ENCODE peak calls at places on chromosome 2, in four cellular contexts. R is A549, O is RWPE2, J is aorta. P is an unnamed sample. For H3K4me1, the result is how much of the 10 kb centered on the place peaks cover.

GRCh38 chr2:75561566-75562512 is 1.1 kb upstream of the EVA1A start:
- DNase-seq in R (no peak), O (no peak), J (no peak), P (peak)

GRCh38 chr2:100135415-100135814 is 7.0 kb downstream of the AFF3 start:
- DNase-seq in R (no peak), O (no peak), J (no peak), P (no peak)

GRCh38 chr2:128313076-128313836 is 5.4 kb downstream of the HS6ST1 start:
- DNase-seq in R (peak), O (peak), J (no peak), P (peak)

GRCh38 chr2:72148975-72149555 is 1.4 kb upstream of the CYP26B1 start:
- DNase-seq in R (no peak), O (no peak), J (peak), P (peak)

GRCh38 chr2:119177838-119178190 is 19.3 kb upstream of the C1QL2 start:
- DNase-seq in R (no peak), O (no peak), J (no peak), P (no peak)

GRCh38 chr2:203814661-203815540 is 52.7 kb upstream of the CTLA4 start:
- DNase-seq in R (peak), O (no peak), J (peak), P (peak)

GRCh38 chr2:206353685-206354084 is 79.2 kb downstream of the ZDBF2 start:
- DNase-seq in R (no peak), O (no peak), J (no peak), P (no peak)

GRCh38 chr2:159882069-159882468 is 84.1 kb upstream of the CD302 start:
- DNase-seq in R (no peak), O (no peak), J (no peak), P (no peak)

GRCh38 chr2:191152841-191153240 is 2.0 kb upstream of the STAT4 start:
- DNase-seq in R (no peak), O (no peak), J (no peak), P (peak)

GRCh38 chr2:10787176-10787968 is 25.2 kb downstream of the PDIA6 start:
- DNase-seq in R (no peak), O (no peak), J (no peak), P (no peak)

GRCh38 chr2:20576598-20577115 is 74.2 kb downstream of the HS1BP3 start:
- DNase-seq in R (no peak), O (no peak), J (no peak), P (no peak)

GRCh38 chr2:656676-657075 is 20.5 kb downstream of the TMEM18 start:
- DNase-seq in R (no peak), O (no peak), J (no peak), P (no peak)

DNA sequence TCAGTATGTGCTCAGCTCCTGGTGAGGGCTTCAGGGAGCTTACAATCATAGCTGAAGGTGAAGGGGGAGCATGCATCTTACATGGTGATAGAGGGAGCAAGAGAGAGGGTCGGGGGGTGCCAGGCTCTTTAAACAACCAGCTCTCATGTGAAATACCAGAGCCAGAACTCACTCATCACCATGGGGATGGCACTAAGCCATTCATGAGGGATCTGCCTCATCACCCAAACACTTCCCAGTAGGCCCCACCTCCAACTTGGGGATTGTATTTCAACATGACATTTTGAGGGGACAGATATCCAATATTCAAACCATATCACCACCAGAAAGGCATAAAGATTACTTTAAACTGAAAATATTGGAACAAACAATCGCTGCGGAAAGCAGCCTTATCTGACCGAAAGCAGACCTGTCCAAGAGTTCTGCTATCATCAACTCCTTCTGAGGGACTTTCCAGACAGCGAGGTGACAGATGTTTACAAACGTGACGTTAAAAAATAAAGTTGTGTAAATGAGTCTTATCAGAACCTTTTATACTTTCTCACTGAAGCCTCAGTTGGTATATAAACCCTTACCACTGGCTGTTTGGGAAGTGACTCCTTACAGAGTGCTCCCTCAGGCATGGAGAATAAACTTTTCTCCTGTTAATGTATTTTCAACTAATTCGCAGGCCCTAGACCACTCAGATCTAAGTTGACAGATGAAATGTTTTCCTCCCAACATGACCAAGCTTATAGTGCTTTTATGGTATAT is 35.5 kb upstream of the PTH2R start:
- DNase-seq in R (no peak), O (no peak), J (no peak), P (no peak)
- H3K4me1 ChIP-seq in R (under half), O (under half), J (under half), P (under half)

DNA sequence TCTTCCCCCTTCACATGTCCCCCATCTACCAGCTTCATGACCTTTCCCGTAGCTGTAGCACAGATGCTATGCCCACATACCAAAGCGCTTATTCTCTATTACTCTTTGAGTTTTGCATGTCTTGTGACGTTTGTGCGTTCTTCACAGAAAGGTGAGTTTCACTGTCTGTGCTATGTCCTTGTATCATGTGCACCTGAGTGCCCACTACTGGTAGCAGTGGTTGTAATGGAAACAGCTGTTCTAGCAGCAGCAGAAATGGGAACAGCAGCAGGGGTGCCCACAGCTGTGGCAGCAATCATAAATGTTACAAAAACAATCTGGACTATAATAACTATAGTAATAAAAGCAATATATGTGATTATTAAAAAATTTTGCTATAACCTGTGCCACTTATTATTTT is 127.1 kb downstream of the STK39 start:
- DNase-seq in R (no peak), O (no peak), J (no peak), P (no peak)
- H3K4me1 ChIP-seq in R (under half), O (under half), J (under half), P (under half)

GRCh38 chr2:221468288-221468687 is 103.8 kb downstream of the EPHA4 start:
- DNase-seq in R (no peak), O (no peak), J (no peak), P (no peak)

GRCh38 chr2:221465776-221466175 is 106.3 kb downstream of the EPHA4 start:
- DNase-seq in R (no peak), O (no peak), J (peak), P (no peak)

GRCh38 chr2:221461911-221462310 is 110.2 kb downstream of the EPHA4 start:
- DNase-seq in R (no peak), O (no peak), J (no peak), P (peak)

GRCh38 chr2:221463235-221463896 is 108.7 kb downstream of the EPHA4 start:
- DNase-seq in R (no peak), O (no peak), J (no peak), P (no peak)

GRCh38 chr2:221467610-221468009 is 104.5 kb downstream of the EPHA4 start:
- DNase-seq in R (no peak), O (no peak), J (no peak), P (peak)
- H3K4me1 ChIP-seq in R (under half), O (under half), J (under half), P (under half)

DNA sequence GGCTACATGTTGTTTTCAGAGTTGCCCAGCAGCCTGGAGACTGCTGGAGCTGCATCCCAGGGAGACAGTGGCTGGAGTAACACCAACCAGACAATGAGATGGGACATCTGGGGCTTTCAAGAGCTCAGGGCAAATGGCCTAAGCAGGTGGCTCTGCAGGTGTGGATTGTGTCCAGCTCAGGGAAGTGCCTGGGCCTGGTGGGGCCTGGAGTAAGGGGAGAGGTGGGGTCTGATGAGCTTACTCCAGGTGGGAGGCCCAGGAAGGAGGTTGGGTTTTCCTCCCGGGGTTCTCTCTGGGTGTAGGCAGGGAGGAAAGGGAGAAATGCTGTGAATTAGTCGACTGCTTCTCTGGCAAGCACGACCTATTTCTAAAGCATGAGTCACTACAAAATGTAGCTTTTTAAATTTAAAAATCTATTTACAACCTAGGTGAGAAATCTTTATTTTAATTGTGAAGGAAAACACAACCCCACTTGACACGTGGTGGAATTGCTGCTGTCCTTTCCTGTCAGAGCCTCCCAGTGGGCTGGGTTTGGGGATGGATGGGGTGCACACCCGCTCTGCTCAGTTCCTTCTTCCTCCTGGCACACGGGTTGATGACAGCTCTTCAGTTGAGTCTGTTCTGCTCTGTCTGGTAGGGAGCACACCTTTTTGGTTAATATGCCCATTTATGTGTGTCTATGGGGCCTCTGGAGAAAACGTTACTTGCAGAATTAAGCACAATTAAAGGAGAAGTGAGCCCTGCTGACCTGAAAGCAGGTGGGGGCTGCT is 81.6 kb downstream of the SH3RF3 start:
- DNase-seq in R (no peak), O (no peak), J (no peak), P (peak)
- H3K4me1 ChIP-seq in R (under half), O (under half), J (under half), P (under half)

DNA sequence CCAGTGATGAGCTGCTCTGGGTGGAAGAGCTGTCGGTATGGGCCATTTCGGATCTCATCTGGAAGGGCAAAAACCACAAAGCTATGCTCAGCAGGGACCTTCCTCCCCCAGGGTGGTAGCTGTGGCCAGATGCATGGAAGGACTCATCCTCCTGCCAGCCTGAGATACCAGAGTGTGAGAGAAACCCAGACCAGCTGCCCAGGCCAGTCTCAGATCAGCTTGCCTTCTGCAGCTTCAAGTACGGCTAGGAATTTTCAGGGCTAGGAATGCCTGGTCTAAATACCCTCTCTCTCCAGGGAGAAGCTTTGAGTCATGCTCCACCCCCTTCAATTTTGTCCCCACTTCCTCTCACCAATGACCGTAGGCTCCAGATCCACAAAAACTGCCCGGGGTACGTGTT is 1.4 kb upstream of the TUBA4B start:
- DNase-seq in R (no peak), O (no peak), J (no peak), P (no peak)
- H3K4me1 ChIP-seq in R (half or more), O (under half), J (under half), P (half or more)

DNA sequence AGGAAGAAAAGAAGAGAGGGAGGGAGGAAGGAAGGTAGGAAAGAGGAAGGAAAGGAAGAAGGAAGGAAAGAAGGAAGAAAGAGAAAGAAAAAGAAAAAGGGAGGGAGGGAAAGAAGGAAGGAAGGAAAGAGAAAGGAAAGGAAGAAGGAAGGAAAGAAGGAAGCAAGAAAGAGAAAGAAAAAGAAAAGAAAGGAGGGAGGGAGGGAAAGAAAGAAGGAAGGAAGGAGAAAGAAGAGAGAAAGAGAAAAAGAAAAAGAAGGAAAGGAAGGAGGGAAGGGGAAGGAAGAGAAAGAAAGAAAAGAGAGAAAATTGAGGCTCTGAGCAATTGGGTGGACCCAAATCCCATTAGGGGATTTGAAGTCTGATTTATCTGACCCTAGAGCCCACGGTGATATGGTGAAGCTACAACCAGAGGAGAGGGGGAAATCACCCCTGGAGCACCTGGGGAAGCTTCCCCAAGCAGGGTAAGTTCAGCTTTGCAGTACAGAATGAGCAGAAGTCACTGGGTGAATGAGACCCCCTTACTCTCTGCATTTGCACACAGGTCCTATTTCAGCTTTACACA is 177.6 kb upstream of the BCL2L11 start:
- DNase-seq in R (no peak), O (no peak), J (no peak), P (no peak)
- H3K4me1 ChIP-seq in R (under half), O (under half), J (under half), P (under half)

DNA sequence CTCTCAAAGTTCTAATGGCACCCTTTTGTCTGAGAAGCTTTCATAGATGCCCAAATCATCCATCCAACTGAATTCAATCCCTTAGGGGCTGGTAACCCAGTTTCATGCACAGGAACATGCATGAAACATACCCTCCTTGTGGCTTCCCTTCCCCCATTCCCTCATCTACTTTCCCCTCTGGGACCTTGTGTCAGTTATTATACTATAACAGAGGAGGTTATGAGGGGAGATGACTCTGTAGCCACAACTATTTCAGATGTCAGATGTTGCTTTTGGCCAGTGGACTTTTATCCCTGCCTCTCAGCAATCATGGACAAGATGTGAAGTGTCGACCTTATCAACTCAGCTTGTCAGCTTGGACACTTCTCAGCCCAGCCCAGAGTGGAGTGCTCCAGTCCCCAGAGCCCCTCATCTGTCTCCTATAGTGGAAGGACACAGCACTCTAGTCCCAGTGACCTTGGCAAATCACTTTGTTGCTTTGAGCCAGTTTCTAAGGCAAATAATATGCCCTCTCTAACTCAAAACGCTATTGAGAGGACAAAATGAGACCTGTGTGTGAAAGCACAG is 8.4 kb downstream of the DHRS9 start:
- DNase-seq in R (no peak), O (no peak), J (no peak), P (no peak)
- H3K4me1 ChIP-seq in R (under half), O (under half), J (under half), P (under half)

P was measured in adipocyte.